ENCODE peak calls at places on chromosomes 5 and 9, in ten cellular contexts. L is naive thymus-derived CD4-positive, alpha-beta T cell; J is GM23248; W is CD8-positive, alpha-beta memory T cell; P is uterus; I is keratinocyte; T is heart left ventricle; Z is coronary artery; C is upper lobe of right lung; H is pancreas. M is an unnamed sample.

GRCh38 chr5:140116716-140117115 is 2.8 kb downstream of the PURA start:
- DNase-seq in L (no peak), J (peak; percentile 8), W (no peak), P (no peak), I (no peak), T (no peak), Z (no peak), C (no peak), H (no peak), M (no peak)

GRCh38 chr9:21317956-21318923 is 13.1 kb upstream of the IFNA5 start:
- DNase-seq in L (no peak), J (peak; percentile 78), W (no peak), P (peak; percentile 17), I (no peak), T (no peak), Z (no peak), C (no peak), H (no peak), M (no peak)

GRCh38 chr5:178428341-178429155 is 161.6 kb downstream of the COL23A1 start:
- DNase-seq in L (no peak), J (no peak), W (no peak), P (no peak), I (no peak), T (peak; percentile 61), Z (peak; percentile 64), C (no peak), H (peak; percentile 17), M (peak; percentile 52)

GRCh38 chr9:75105841-75106240 is 17.5 kb downstream of the OSTF1 start:
- DNase-seq in L (no peak), J (no peak), W (no peak), P (no peak), I (no peak), T (no peak), Z (no peak), C (no peak), H (no peak), M (no peak)

GRCh38 chr5:132294728-132295504 is 722 bp downstream of the SLC22A4 start:
- DNase-seq in L (no peak), J (peak; percentile 97), W (peak; percentile 56), P (peak; percentile 51), I (peak; percentile 63), T (peak; percentile 61), Z (peak; percentile 83), C (peak; percentile 85), H (no peak), M (peak; percentile 41)

GRCh38 chr9:101737705-101738565 is 512 bp downstream of the GRIN3A start:
- DNase-seq in L (no peak), J (peak; percentile 27), W (no peak), P (no peak), I (no peak), T (no peak), Z (no peak), C (peak; percentile 61), H (no peak), M (no peak)

GRCh38 chr5:107072440-107072839 is 598.3 kb downstream of the EFNA5 start:
- DNase-seq in L (no peak), J (no peak), W (no peak), P (no peak), I (no peak), T (no peak), Z (no peak), C (no peak), H (no peak), M (no peak)

GRCh38 chr9:134344068-134344820 is 18.0 kb downstream of the RXRA start:
- DNase-seq in L (no peak), J (no peak), W (no peak), P (no peak), I (no peak), T (peak; percentile 71), Z (no peak), C (no peak), H (no peak), M (no peak)

GRCh38 chr9:105646879-105647594 is 15.2 kb upstream of the TAL2 start:
- DNase-seq in L (no peak), J (no peak), W (no peak), P (no peak), I (no peak), T (no peak), Z (no peak), C (no peak), H (no peak), M (no peak)

GRCh38 chr5:73619606-73620334 is 6.2 kb upstream of the ARHGEF28 start:
- DNase-seq in L (no peak), J (no peak), W (no peak), P (no peak), I (no peak), T (no peak), Z (no peak), C (no peak), H (no peak), M (no peak)

GRCh38 chr5:73617510-73618279 is 8.3 kb upstream of the ARHGEF28 start:
- DNase-seq in L (no peak), J (peak; percentile 52), W (no peak), P (no peak), I (no peak), T (no peak), Z (no peak), C (no peak), H (no peak), M (no peak)

GRCh38 chr5:73623060-73623459 is 2.9 kb upstream of the ARHGEF28 start:
- DNase-seq in L (no peak), J (no peak), W (no peak), P (no peak), I (no peak), T (no peak), Z (no peak), C (no peak), H (no peak), M (no peak)

GRCh38 chr5:73623929-73624404 is 2.0 kb upstream of the ARHGEF28 start:
- DNase-seq in L (no peak), J (no peak), W (no peak), P (no peak), I (no peak), T (no peak), Z (no peak), C (no peak), H (peak; percentile 63), M (no peak)

DNA sequence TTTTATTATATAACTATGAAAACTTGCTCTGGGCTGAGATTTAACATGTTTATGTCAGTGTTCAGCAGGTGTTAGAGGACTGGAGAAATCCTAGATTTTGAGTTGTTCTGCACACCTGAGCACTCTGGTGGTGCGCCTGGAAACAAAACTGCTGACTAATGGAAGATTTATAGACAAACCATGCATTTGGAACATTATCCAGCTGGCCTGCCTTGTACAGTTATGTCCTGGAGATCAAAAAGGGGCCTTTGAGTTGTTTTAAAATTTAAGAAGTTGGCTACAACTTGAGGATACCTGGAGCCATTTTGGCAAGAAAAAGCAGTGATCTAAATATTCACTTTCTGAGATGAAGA is 5.7 kb upstream of the ARHGEF28 start:
- DNase-seq in L (no peak), J (no peak), W (no peak), P (no peak), I (no peak), T (no peak), Z (no peak), C (no peak), H (no peak), M (no peak)
- H3K27ac ChIP-seq in L (no peak overlapping the region), J (no peak overlapping the region), W (no peak overlapping the region), P (no peak overlapping the region), I (no peak overlapping the region), T (no peak overlapping the region), Z (no peak overlapping the region), C (no peak overlapping the region), H (no peak overlapping the region), M (no peak overlapping the region)

DNA sequence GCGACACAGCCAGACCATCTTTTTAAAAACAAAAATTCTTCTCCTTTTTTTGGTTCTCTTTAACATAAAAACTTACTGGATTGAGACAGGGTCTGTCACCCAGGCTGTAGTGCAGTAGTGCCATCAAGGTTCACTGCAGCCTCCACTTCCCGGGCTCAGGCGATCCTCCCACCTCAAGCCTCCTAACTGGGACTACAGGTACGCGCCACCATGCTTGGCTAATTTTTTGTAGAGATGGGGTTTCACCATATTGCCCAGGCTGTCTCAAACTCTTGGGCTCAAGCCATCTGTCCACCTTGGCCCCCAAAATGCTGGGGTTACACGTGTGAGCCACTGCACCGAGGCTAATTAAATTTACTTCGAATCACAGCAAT is 13.8 kb downstream of the HNRNPK start:
- DNase-seq in L (no peak), J (no peak), W (no peak), P (no peak), I (no peak), T (no peak), Z (no peak), C (no peak), H (no peak), M (no peak)
- H3K27ac ChIP-seq in L (no peak overlapping the region), J (peak overlapping the region; percentile 80), W (no peak overlapping the region), P (no peak overlapping the region), I (no peak overlapping the region), T (no peak overlapping the region), Z (no peak overlapping the region), C (no peak overlapping the region), H (no peak overlapping the region), M (peak overlapping the region; percentile 68)

GRCh38 chr9:6443661-6444060 is 30.7 kb downstream of the UHRF2 start:
- DNase-seq in L (no peak), J (no peak), W (no peak), P (no peak), I (no peak), T (no peak), Z (no peak), C (no peak), H (no peak), M (no peak)
- H3K27ac ChIP-seq in L (no peak overlapping the region), J (no peak overlapping the region), W (no peak overlapping the region), P (no peak overlapping the region), I (no peak overlapping the region), T (no peak overlapping the region), Z (no peak overlapping the region), C (no peak overlapping the region), H (no peak overlapping the region), M (no peak overlapping the region)

GRCh38 chr5:78570646-78571045 is 77.9 kb downstream of the LHFPL2 start:
- DNase-seq in L (no peak), J (no peak), W (no peak), P (no peak), I (no peak), T (no peak), Z (no peak), C (no peak), H (no peak), M (no peak)

GRCh38 chr5:78568212-78568611 is 80.4 kb downstream of the LHFPL2 start:
- DNase-seq in L (no peak), J (no peak), W (no peak), P (no peak), I (no peak), T (no peak), Z (no peak), C (no peak), H (no peak), M (no peak)

GRCh38 chr5:78568676-78569075 is 79.9 kb downstream of the LHFPL2 start:
- DNase-seq in L (no peak), J (no peak), W (no peak), P (no peak), I (no peak), T (no peak), Z (no peak), C (no peak), H (no peak), M (no peak)

GRCh38 chr5:78566747-78567449 is 81.7 kb downstream of the LHFPL2 start:
- DNase-seq in L (no peak), J (peak; percentile 68), W (no peak), P (no peak), I (no peak), T (no peak), Z (no peak), C (no peak), H (no peak), M (no peak)

DNA sequence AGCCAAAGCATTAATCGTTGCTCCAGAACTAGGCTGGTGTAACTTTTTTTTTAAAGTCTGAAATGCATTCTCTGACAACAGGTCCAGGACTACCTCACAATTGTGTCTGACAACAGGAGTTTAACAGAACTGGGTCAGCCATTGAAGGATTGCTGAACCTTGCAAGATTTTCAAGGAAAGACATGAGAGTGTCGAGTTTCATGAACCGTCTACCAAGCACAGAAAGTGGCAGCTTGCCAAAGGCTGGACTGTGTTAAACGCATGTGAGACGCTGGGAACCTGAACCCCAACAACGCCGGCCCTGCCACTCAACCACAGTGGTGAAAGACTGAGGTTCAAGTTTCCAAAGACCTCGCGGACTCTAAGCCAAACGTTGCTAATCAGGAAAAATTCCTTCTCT is 79.1 kb downstream of the LHFPL2 start:
- DNase-seq in L (no peak), J (peak; percentile 7), W (no peak), P (peak; percentile 59), I (no peak), T (no peak), Z (no peak), C (no peak), H (peak; percentile 52), M (peak; percentile 8)
- H3K27ac ChIP-seq in L (no peak overlapping the region), J (no peak overlapping the region), W (no peak overlapping the region), P (peak overlapping the region; percentile 9), I (no peak overlapping the region), T (no peak overlapping the region), Z (no peak overlapping the region), C (no peak overlapping the region), H (no peak overlapping the region), M (no peak overlapping the region)